ENCODE peak calls at places on chromosomes 2 and 18, in four cellular contexts. T is GM12865, Y is BE2C, N is Peyer's patch. M is an unnamed sample.

GRCh38 chr2:101679801-101680487 is 17.6 kb upstream of the MAP4K4 start:
- DNase-seq in T (no peak), Y (no peak), N (no peak), M (no peak)

GRCh38 chr18:23730850-23731249 is 41.6 kb downstream of the LAMA3 start:
- DNase-seq in T (no peak), Y (no peak), N (no peak), M (no peak)

GRCh38 chr2:240179186-240179815 is 38.8 kb upstream of the OTOS start:
- DNase-seq in T (no peak), Y (no peak), N (no peak), M (no peak)

GRCh38 chr2:165674780-165675179 is 119.3 kb downstream of the GALNT3 start:
- DNase-seq in T (no peak), Y (no peak), N (no peak), M (no peak)

GRCh38 chr2:70820499-70820898 is at the start of gene CLEC4F:
- DNase-seq in T (no peak), Y (no peak), N (no peak), M (no peak)

GRCh38 chr2:39128919-39129391 is 8.1 kb upstream of the SOS1 start:
- DNase-seq in T (peak), Y (no peak), N (peak), M (peak)

GRCh38 chr18:3554091-3554601 is 104.2 kb downstream of the TGIF1 start:
- DNase-seq in T (no peak), Y (no peak), N (no peak), M (peak)

GRCh38 chr2:24228470-24228869 is 53.6 kb downstream of the FAM228A start:
- DNase-seq in T (no peak), Y (no peak), N (no peak), M (peak)

GRCh38 chr2:241894681-241895426 is 25.3 kb downstream of the RTP5 start:
- DNase-seq in T (no peak), Y (no peak), N (peak), M (no peak)

GRCh38 chr2:40127147-40127546 is 324.7 kb downstream of the SLC8A1 start:
- DNase-seq in T (no peak), Y (no peak), N (no peak), M (no peak)

GRCh38 chr18:36828157-36828629 is 609 bp downstream of the TPGS2 start:
- DNase-seq in T (no peak), Y (no peak), N (no peak), M (peak)

GRCh38 chr2:29314816-29315571 is 199.8 kb downstream of the CLIP4 start:
- DNase-seq in T (peak), Y (peak), N (peak), M (no peak)

GRCh38 chr2:157777425-157777824 is 98.7 kb downstream of the ACVR1 start:
- DNase-seq in T (peak), Y (peak), N (peak), M (peak)

GRCh38 chr2:40721595-40721994 is 269.7 kb upstream of the SLC8A1 start:
- DNase-seq in T (no peak), Y (peak), N (no peak), M (no peak)

GRCh38 chr2:240604939-240605716 is 18.6 kb downstream of the CAPN10 start:
- DNase-seq in T (no peak), Y (peak), N (peak), M (no peak)

GRCh38 chr2:126662623-126663022 is 6.7 kb downstream of the GYPC start:
- DNase-seq in T (peak), Y (no peak), N (no peak), M (no peak)

GRCh38 chr2:176931588-176932563 is 280.7 kb upstream of the HNRNPA3 start:
- DNase-seq in T (peak), Y (no peak), N (no peak), M (peak)

DNA sequence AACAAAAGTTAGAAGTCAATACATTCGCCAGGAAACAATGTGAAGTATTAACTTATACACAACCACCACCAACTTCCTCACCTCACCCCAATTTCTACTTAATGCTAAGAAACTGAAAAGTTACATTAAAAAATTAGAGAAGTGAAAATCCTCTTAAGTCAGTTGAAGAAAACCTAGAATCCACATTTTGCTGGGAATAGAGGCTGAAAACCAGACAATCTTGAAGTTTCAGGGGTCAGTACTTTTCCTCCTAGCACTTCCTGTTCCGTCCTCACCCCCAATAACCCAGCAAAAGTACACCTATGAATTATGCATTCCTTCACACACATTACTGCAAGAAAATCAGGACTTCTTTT is 6.3 kb downstream of the YES1 start:
- DNase-seq in T (peak), Y (no peak), N (no peak), M (no peak)
- TF ChIP-seq CTCF in T (no peak), Y (no peak), N (no peak), M (no peak)

DNA sequence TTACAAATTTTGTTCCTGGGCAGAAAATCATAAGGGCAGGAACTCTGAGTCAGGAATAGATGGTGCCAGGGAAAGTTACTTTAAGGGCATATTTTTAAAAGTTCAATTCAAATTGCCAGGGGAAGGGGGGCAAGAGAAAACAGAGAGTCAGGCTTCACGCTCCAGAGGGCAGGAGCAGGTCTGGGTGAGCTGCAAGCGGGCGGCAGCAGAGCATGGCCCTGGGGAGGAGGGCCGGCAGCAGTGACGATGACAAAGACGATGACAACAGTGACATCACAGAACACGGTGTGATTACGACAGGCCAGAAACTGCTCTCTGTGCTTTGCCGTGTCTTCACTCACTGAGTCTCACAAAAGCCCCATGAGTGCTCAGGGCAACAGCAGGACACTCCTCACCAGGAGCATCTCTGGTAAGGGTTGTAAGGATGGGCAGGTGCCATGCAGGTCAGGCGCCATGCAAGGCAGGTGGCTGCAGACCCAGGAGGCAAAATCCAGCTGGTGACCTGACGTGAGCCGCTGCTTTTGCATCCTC is 23.3 kb downstream of the CHST10 start:
- DNase-seq in T (peak), Y (peak), N (peak), M (no peak)
- H3K4me3 ChIP-seq in T (peak), Y (no peak), N (peak), M (no peak)

GRCh38 chr18:75316826-75317225 is 106.2 kb downstream of the TSHZ1 start:
- DNase-seq in T (no peak), Y (no peak), N (no peak), M (no peak)

GRCh38 chr18:75317300-75317699 is 106.7 kb downstream of the TSHZ1 start:
- DNase-seq in T (no peak), Y (no peak), N (no peak), M (no peak)

GRCh38 chr18:75314606-75315005 is 104.0 kb downstream of the TSHZ1 start:
- DNase-seq in T (no peak), Y (no peak), N (no peak), M (no peak)

GRCh38 chr18:75317723-75318122 is 107.1 kb downstream of the TSHZ1 start:
- DNase-seq in T (no peak), Y (no peak), N (no peak), M (no peak)

GRCh38 chr18:75314117-75314516 is 103.5 kb downstream of the TSHZ1 start:
- DNase-seq in T (no peak), Y (no peak), N (no peak), M (no peak)
- TF ChIP-seq CTCF in T (no peak), Y (no peak), N (no peak), M (peak)

DNA sequence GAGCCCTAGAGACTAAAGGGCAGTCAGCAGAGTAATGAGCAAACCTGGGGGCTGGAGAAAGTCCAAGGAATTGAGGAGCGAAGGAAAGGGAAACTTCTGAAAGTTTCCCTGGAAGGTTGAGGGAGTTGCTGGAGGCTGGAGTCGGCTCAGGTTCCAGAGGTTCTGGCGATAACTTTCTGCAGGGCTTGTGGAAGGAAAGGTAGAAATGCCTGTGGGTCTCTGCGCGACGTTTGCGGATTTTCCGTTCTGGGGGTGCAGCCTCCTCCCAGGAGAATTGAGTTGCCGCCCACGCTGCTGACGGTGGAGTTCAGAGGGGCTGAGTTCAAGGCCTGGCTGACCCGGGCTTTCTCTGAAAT is 9.3 kb downstream of the POU3F3 start:
- DNase-seq in T (no peak), Y (no peak), N (no peak), M (no peak)
- H3K4me3 ChIP-seq in T (no peak), Y (no peak), N (no peak), M (no peak)

GRCh38 chr2:199261221-199261620 is 196.5 kb downstream of the SATB2 start:
- DNase-seq in T (no peak), Y (no peak), N (no peak), M (peak)

GRCh38 chr2:199261936-199262335 is 195.8 kb downstream of the SATB2 start:
- DNase-seq in T (no peak), Y (no peak), N (no peak), M (no peak)

GRCh38 chr2:199259671-199260070 is 198.1 kb downstream of the SATB2 start:
- DNase-seq in T (no peak), Y (no peak), N (no peak), M (no peak)

DNA sequence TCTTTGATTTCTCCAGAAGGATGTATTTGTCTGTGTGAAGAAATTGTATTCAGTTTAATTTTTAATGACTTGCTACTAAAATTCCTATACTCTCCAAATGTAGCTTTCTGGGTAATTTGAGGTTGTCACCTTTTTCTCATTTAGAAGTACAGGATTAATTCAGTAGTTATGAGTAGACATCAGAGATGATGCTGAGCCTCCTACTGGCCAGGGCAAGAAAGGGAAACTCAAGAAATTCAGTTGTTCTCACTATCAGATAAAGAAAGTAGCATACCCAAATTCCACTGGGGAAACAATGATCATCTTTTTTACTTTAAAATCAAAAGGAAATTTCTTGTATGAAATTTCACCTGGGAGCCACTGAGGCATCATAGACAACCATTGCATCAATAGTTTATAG is 199.4 kb downstream of the SATB2 start:
- DNase-seq in T (peak), Y (no peak), N (no peak), M (no peak)
- TF ChIP-seq CTCF in T (peak), Y (peak), N (no peak), M (peak)

GRCh38 chr2:36484454-36484853 is 113.5 kb downstream of the FEZ2 start:
- DNase-seq in T (no peak), Y (no peak), N (no peak), M (no peak)

GRCh38 chr2:36483290-36483689 is 114.7 kb downstream of the FEZ2 start:
- DNase-seq in T (no peak), Y (no peak), N (no peak), M (no peak)

GRCh38 chr2:36486546-36487044 is 111.4 kb downstream of the FEZ2 start:
- DNase-seq in T (no peak), Y (no peak), N (no peak), M (peak)

GRCh38 chr2:36487947-36488346 is 110.0 kb downstream of the FEZ2 start:
- DNase-seq in T (no peak), Y (no peak), N (no peak), M (peak)

DNA sequence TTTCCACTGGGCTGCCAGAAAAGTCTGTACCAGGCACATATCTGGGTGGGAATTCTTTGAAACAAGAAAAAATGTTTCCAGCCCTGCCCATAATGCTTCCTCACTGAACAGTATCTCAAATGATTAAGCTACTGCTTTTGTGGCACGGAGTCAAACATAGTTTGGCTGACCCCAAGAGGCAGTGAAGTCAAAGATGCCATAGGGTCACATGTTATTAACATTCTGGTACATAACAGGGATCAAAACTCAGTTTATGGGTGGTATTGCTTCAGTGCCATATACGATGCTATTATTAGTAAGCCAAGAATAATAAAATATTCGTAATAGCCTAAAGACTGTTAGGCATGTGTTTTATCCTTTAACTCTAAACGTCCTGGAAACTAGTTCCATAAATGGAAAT is 112.4 kb downstream of the FEZ2 start:
- DNase-seq in T (no peak), Y (no peak), N (no peak), M (peak)
- H3K4me3 ChIP-seq in T (no peak), Y (no peak), N (no peak), M (no peak)

DNA sequence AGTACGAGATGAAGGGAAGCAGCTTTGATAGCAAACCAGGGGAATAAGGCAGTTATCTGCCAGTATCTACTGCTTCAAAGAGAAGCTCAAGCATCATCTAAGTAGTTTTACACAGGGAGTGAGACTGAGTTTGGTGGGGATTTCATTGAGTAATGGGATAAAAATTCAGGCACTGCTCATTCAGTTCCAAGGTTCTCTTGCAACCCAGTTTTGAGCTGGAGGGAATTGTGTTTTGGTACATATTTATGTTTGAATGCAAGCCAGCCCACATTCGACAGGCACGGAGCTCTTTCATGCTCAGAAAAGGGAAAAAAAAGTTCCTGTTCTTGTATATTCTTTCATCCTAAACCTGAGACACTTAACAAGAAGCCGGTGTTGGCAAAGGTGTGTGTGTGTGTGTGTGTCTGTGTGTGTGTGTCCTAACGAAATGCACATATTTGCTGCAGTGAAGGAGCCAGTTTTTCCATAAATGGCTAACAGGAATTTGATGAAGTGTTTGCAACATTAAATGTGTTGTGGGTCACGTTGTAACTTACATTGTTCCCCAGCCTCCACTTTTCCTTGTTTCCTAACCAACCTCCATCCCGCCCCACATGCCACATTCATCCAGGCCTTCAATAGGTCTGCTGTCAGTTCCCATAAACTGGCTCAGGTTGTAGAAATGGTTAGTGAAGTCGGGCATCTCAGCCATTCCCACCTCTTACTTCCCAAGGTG is 311.1 kb downstream of the TXNL1 start:
- DNase-seq in T (no peak), Y (no peak), N (no peak), M (peak)
- TF ChIP-seq CTCF in T (no peak), Y (no peak), N (no peak), M (no peak)